ENCODE peak calls at places on chromosomes 7 and 10, in six cellular contexts. J is DND-41, Y is A549, L is mesenchymal stem cell, Z is AG04450, I is brain microvascular endothelial cell. B is an unnamed sample.

GRCh38 chr10:79347226-79347893 is at the start of gene PPIF:
- DNase-seq in J (peak; percentile 94), Y (peak; percentile 91), L (peak; percentile 93), Z (peak; percentile 55), I (peak; percentile 92), B (peak; percentile 94)

GRCh38 chr7:43779032-43779812 is 20.7 kb downstream of the BLVRA start:
- DNase-seq in J (no peak), Y (peak; percentile 33), L (no peak), Z (no peak), I (no peak), B (peak; percentile 14)

GRCh38 chr7:127704211-127704610 is 52.2 kb downstream of the SND1 start:
- DNase-seq in J (no peak), Y (no peak), L (no peak), Z (no peak), I (no peak), B (no peak)

GRCh38 chr10:43265799-43266721 is 805 bp downstream of the RASGEF1A start:
- DNase-seq in J (no peak), Y (peak; percentile 77), L (no peak), Z (no peak), I (no peak), B (peak; percentile 38)

GRCh38 chr7:91383186-91383585 is 119.0 kb downstream of the FZD1 start:
- DNase-seq in J (no peak), Y (no peak), L (no peak), Z (peak; percentile 63), I (peak; percentile 27), B (no peak)

GRCh38 chr10:52566471-52567246 is 205.9 kb downstream of the MBL2 start:
- DNase-seq in J (no peak), Y (peak; percentile 65), L (peak; percentile 62), Z (peak; percentile 23), I (peak; percentile 58), B (peak; percentile 62)

GRCh38 chr7:26212921-26213718 is 11.6 kb downstream of the CBX3 start:
- DNase-seq in J (no peak), Y (no peak), L (no peak), Z (no peak), I (no peak), B (peak; percentile 1)

GRCh38 chr7:24949884-24950283 is 30.1 kb downstream of the OSBPL3 start:
- DNase-seq in J (no peak), Y (no peak), L (no peak), Z (no peak), I (no peak), B (no peak)

GRCh38 chr7:151225948-151226510 is 976 bp downstream of the ABCF2 start:
- DNase-seq in J (no peak), Y (no peak), L (no peak), Z (no peak), I (no peak), B (no peak)

GRCh38 chr10:44416021-44416758 is 31.3 kb upstream of the CXCL12 start:
- DNase-seq in J (no peak), Y (no peak), L (no peak), Z (no peak), I (no peak), B (no peak)

GRCh38 chr10:12501851-12502525 is 152.6 kb downstream of the CAMK1D start:
- DNase-seq in J (no peak), Y (no peak), L (no peak), Z (no peak), I (no peak), B (peak; percentile 34)

GRCh38 chr10:43128958-43129706 is 9.1 kb upstream of the CSGALNACT2 start:
- DNase-seq in J (peak; percentile 23), Y (no peak), L (peak; percentile 94), Z (peak; percentile 91), I (peak; percentile 92), B (peak; percentile 66)

GRCh38 chr10:88783734-88784133 is 18.8 kb upstream of the LIPM start:
- DNase-seq in J (no peak), Y (no peak), L (peak; percentile 16), Z (no peak), I (peak; percentile 38), B (no peak)

GRCh38 chr10:123537188-123537961 is 128.8 kb upstream of the GPR26 start:
- DNase-seq in J (no peak), Y (no peak), L (no peak), Z (no peak), I (no peak), B (no peak)

GRCh38 chr7:137040745-137041144 is 172.3 kb downstream of the CHRM2 start:
- DNase-seq in J (no peak), Y (no peak), L (no peak), Z (no peak), I (no peak), B (no peak)

GRCh38 chr7:84317536-84317935 is 122.9 kb upstream of the SEMA3A start:
- DNase-seq in J (no peak), Y (no peak), L (no peak), Z (no peak), I (no peak), B (no peak)

GRCh38 chr10:10613654-10614244 is 403.9 kb upstream of the CELF2 start:
- DNase-seq in J (no peak), Y (no peak), L (peak; percentile 11), Z (peak; percentile 11), I (no peak), B (no peak)

GRCh38 chr7:149245244-149245643 is 5.8 kb downstream of the ZNF212 start:
- DNase-seq in J (no peak), Y (no peak), L (peak; percentile 58), Z (no peak), I (no peak), B (peak; percentile 60)

GRCh38 chr10:71244638-71245419 is 32.5 kb downstream of the UNC5B start:
- DNase-seq in J (no peak), Y (no peak), L (peak; percentile 96), Z (peak; percentile 84), I (peak; percentile 45), B (peak; percentile 65)

GRCh38 chr10:92834981-92835380 is 13.3 kb upstream of the EXOC6 start:
- DNase-seq in J (no peak), Y (no peak), L (no peak), Z (no peak), I (no peak), B (no peak)

GRCh38 chr7:100040575-100040974 is 9.0 kb upstream of the ZSCAN21 start:
- DNase-seq in J (no peak), Y (no peak), L (no peak), Z (no peak), I (no peak), B (no peak)

GRCh38 chr7:112192236-112193154 is 13.7 kb downstream of the DOCK4 start:
- DNase-seq in J (no peak), Y (peak; percentile 29), L (peak; percentile 71), Z (no peak), I (peak; percentile 72), B (peak; percentile 5)

GRCh38 chr7:22586806-22587180 is 86.8 kb upstream of the STEAP1B start:
- DNase-seq in J (no peak), Y (peak; percentile 46), L (peak; percentile 93), Z (no peak), I (peak; percentile 37), B (peak; percentile 77)

GRCh38 chr7:107934991-107935770 is 44.2 kb downstream of the DLD start:
- DNase-seq in J (no peak), Y (no peak), L (peak; percentile 45), Z (no peak), I (peak; percentile 50), B (peak; percentile 75)

GRCh38 chr7:90804370-90804769 is 208.2 kb downstream of the CDK14 start:
- DNase-seq in J (no peak), Y (no peak), L (no peak), Z (no peak), I (peak; percentile 45), B (no peak)

GRCh38 chr10:75976681-75977080 is 545.3 kb downstream of the LRMDA start:
- DNase-seq in J (no peak), Y (no peak), L (no peak), Z (no peak), I (no peak), B (no peak)

GRCh38 chr7:114663502-114663901 is 248.9 kb downstream of the FOXP2 start:
- DNase-seq in J (no peak), Y (peak; percentile 51), L (peak; percentile 24), Z (peak; percentile 2), I (peak; percentile 64), B (no peak)

GRCh38 chr7:88789480-88790064 is 6.0 kb downstream of the TEX47 start:
- DNase-seq in J (no peak), Y (peak; percentile 27), L (peak; percentile 1), Z (no peak), I (no peak), B (peak; percentile 7)

GRCh38 chr10:15236340-15236739 is 67.8 kb upstream of the NMT2 start:
- DNase-seq in J (no peak), Y (no peak), L (peak; percentile 54), Z (no peak), I (peak; percentile 46), B (no peak)
- H3K27ac ChIP-seq in J (no peak overlapping the region), Y (no peak overlapping the region), L (no peak overlapping the region), Z (no peak overlapping the region), I (peak overlapping the region; percentile 54), B (no peak overlapping the region)

GRCh38 chr10:102400061-102400460 is 4.6 kb downstream of the NFKB2 start:
- DNase-seq in J (no peak), Y (no peak), L (no peak), Z (no peak), I (no peak), B (no peak)
- H3K27ac ChIP-seq in J (peak overlapping the region; percentile 66), Y (no peak overlapping the region), L (no peak overlapping the region), Z (no peak overlapping the region), I (no peak overlapping the region), B (no peak overlapping the region)

GRCh38 chr7:101701153-101701794 is 72.2 kb upstream of the MYL10 start:
- DNase-seq in J (no peak), Y (no peak), L (no peak), Z (no peak), I (no peak), B (no peak)
- H3K27ac ChIP-seq in J (no peak overlapping the region), Y (no peak overlapping the region), L (no peak overlapping the region), Z (no peak overlapping the region), I (no peak overlapping the region), B (no peak overlapping the region)

DNA sequence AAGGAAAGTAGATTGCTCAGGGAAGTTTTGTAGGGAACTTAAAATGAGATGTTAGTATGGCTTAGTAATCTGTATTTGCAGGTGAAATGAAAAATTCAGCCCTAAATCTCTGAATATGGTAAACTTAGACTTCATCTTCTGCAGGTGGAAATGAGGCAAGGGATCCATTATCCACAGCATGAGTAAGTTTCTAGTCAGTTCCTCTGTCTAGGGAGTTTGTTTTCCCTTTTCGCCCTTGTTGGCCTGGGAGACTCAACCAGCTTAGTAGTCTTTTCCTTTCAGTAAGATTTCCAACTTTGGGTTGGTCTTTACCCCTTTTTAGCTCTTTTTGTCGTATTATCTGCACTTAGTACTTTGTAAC is 65.6 kb downstream of the ZEB1 start:
- DNase-seq in J (no peak), Y (no peak), L (no peak), Z (no peak), I (no peak), B (no peak)
- H3K27ac ChIP-seq in J (peak overlapping the region; percentile 38), Y (no peak overlapping the region), L (no peak overlapping the region), Z (no peak overlapping the region), I (no peak overlapping the region), B (no peak overlapping the region)

GRCh38 chr10:129161184-129161583 is 305.9 kb upstream of the MGMT start:
- DNase-seq in J (peak; percentile 9), Y (no peak), L (peak; percentile 11), Z (no peak), I (peak; percentile 64), B (no peak)
- H3K27ac ChIP-seq in J (no peak overlapping the region), Y (no peak overlapping the region), L (no peak overlapping the region), Z (no peak overlapping the region), I (no peak overlapping the region), B (no peak overlapping the region)

GRCh38 chr7:157312941-157313340 is 23.9 kb upstream of the DNAJB6 start:
- DNase-seq in J (peak; percentile 26), Y (no peak), L (no peak), Z (no peak), I (no peak), B (no peak)
- H3K27ac ChIP-seq in J (no peak overlapping the region), Y (no peak overlapping the region), L (no peak overlapping the region), Z (no peak overlapping the region), I (no peak overlapping the region), B (no peak overlapping the region)

B was measured in SJSA1.